ENCODE peak calls at places on chromosomes 11 and 22, in seven cellular contexts. K is left ventricle myocardium inferior, G is AG04450, B is stomach, X is right cardiac atrium, T is pancreas, Y is GM23248. E is an unnamed sample.

GRCh38 chr11:82675838-82676237 is 57.8 kb downstream of the FAM181B start:
- DNase-seq in K (no peak), G (no peak), B (no peak), X (no peak), T (no peak), Y (no peak), E (no peak)

GRCh38 chr22:25824828-25825474 is 83.0 kb downstream of the MYO18B start:
- DNase-seq in K (no peak), G (no peak), B (no peak), X (no peak), T (no peak), Y (no peak), E (no peak)

GRCh38 chr22:33062402-33062801 is 4.2 kb upstream of the SYN3 start:
- DNase-seq in K (no peak), G (no peak), B (no peak), X (no peak), T (no peak), Y (no peak), E (no peak)

GRCh38 chr11:75946531-75947530 is 131.8 kb downstream of the UVRAG start:
- DNase-seq in K (no peak), G (no peak), B (no peak), X (peak; percentile 47), T (no peak), Y (peak; percentile 9), E (peak; percentile 25)

GRCh38 chr11:6608726-6609501 is 3.1 kb downstream of the TAF10 start:
- DNase-seq in K (no peak), G (no peak), B (no peak), X (no peak), T (no peak), Y (no peak), E (no peak)

GRCh38 chr22:37419916-37420655 is 7.2 kb downstream of the ELFN2 start:
- DNase-seq in K (no peak), G (no peak), B (no peak), X (peak; percentile 52), T (no peak), Y (peak; percentile 41), E (no peak)

GRCh38 chr11:23359297-23359696 is 499.0 kb upstream of the CCDC179 start:
- DNase-seq in K (no peak), G (peak; percentile 88), B (no peak), X (no peak), T (peak; percentile 41), Y (peak; percentile 72), E (peak; percentile 93)

GRCh38 chr22:38782402-38783094 is 11.4 kb downstream of the DNAL4 start:
- DNase-seq in K (no peak), G (no peak), B (no peak), X (no peak), T (no peak), Y (peak; percentile 84), E (no peak)

GRCh38 chr22:44312766-44313165 is at the start of gene SHISAL1:
- DNase-seq in K (no peak), G (no peak), B (no peak), X (no peak), T (no peak), Y (peak; percentile 67), E (no peak)

GRCh38 chr22:44616882-44617655 is 84.9 kb upstream of the PRR5 start:
- DNase-seq in K (peak; percentile 36), G (no peak), B (no peak), X (peak; percentile 73), T (no peak), Y (peak; percentile 15), E (no peak)

GRCh38 chr11:133904818-133905515 is 51.8 kb downstream of the IGSF9B start:
- DNase-seq in K (no peak), G (no peak), B (no peak), X (no peak), T (no peak), Y (no peak), E (no peak)

GRCh38 chr11:61700221-61700620 is 20.0 kb downstream of the DAGLA start:
- DNase-seq in K (no peak), G (no peak), B (peak; percentile 83), X (peak; percentile 67), T (peak; percentile 80), Y (peak; percentile 77), E (peak; percentile 98)

GRCh38 chr11:58805065-58805464 is 39.4 kb downstream of the GLYATL2 start:
- DNase-seq in K (no peak), G (no peak), B (no peak), X (no peak), T (no peak), Y (peak; percentile 68), E (no peak)

GRCh38 chr11:11349870-11350325 is 3.2 kb downstream of the CSNK2A3 start:
- DNase-seq in K (no peak), G (peak; percentile 75), B (no peak), X (no peak), T (peak; percentile 3), Y (peak; percentile 63), E (peak; percentile 5)

DNA sequence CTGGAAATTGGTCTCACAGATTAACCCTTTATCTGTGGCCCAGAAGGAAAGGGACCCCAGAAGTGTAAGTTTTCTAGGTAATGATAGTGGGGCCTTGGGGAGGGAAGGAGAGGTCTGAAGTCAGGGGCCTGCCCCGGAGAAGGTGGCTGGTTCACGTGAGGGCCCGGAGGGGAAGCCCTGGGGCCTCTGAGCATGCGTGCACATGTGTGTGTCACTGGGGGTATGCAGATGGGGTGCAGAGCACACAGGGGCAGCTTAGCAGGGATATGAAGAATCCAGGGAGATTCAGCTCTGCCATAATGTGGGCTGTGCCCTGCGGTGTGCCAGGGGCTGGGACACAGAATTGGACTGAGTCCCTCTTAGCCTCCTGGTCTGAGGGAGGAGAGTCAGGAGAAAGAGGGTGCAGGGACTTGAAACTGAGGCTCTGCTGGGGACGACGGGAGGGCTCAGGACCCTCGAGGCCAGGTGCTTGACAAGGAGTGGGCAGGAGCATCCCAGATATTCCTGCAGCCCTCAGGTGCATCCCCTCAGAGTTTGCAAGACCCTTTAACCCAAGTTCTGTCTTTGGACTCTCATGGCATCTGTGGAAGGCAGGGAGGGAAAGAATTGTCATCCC is 15.5 kb downstream of the MYO7A start:
- DNase-seq in K (no peak), G (no peak), B (no peak), X (no peak), T (no peak), Y (no peak), E (no peak)
- H3K27me3 ChIP-seq in K (peaks cover 18% of the 10 kb centered on the region), G (peaks cover 27% of the 10 kb centered on the region), B (peaks cover 20% of the 10 kb centered on the region), X (no peaks in the 10 kb centered on the region), T (no peaks in the 10 kb centered on the region), Y (peaks cover 5% of the 10 kb centered on the region), E (no peaks in the 10 kb centered on the region)

DNA sequence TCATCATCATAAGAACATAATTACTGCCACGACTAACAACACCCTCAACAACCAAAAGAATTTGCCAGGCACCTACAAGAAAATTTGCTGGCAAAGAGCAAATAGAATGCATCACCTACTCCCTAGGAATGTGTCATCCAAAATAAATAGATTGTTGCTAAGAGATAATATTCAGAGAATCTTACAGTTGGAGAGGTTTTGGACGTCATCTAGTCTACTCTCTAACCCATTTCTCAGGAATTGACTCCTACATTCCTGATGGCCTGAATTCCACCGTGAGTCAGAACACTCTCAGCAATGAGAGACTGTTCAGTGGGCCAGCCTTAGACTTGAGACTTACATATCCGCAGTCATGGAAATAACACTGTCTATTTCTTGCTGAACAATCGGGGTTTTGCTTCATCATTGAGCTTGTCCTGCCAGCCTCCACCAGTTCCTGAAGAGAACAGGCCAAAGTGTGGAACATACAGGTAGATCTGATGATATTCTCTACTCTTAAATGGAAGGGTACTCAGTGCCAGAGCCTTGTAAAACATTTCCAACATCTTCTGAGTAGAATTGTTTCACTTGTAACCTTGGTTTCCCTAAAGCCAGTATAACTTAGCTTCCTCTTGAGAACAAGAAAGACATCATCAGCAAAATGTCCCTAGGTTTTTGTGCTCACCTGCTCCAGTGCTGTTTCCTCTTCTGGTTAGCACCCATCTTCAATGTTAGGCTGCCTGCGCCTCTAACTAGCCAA is 8.3 kb downstream of the KIRREL3 start:
- DNase-seq in K (no peak), G (peak; percentile 90), B (no peak), X (no peak), T (no peak), Y (peak; percentile 99), E (no peak)
- H3K27me3 ChIP-seq in K (peaks cover 98% of the 10 kb centered on the region), G (no peaks in the 10 kb centered on the region), B (peaks cover 51% of the 10 kb centered on the region), X (no peaks in the 10 kb centered on the region), T (no peaks in the 10 kb centered on the region), Y (no peaks in the 10 kb centered on the region), E (no peaks in the 10 kb centered on the region)

GRCh38 chr11:69702769-69703510 is 882 bp downstream of the FGF19 start:
- DNase-seq in K (no peak), G (no peak), B (no peak), X (no peak), T (no peak), Y (no peak), E (no peak)

GRCh38 chr11:69703711-69704507 is at the start of gene FGF19:
- DNase-seq in K (no peak), G (no peak), B (no peak), X (no peak), T (no peak), Y (peak; percentile 28), E (no peak)

GRCh38 chr11:69705901-69706787 is 2.3 kb upstream of the FGF19 start:
- DNase-seq in K (no peak), G (no peak), B (no peak), X (no peak), T (no peak), Y (no peak), E (peak; percentile 49)

GRCh38 chr11:69705246-69705856 is 1.5 kb upstream of the FGF19 start:
- DNase-seq in K (no peak), G (no peak), B (no peak), X (no peak), T (no peak), Y (no peak), E (no peak)

GRCh38 chr11:69704508-69705245 is 855 bp upstream of the FGF19 start:
- DNase-seq in K (no peak), G (no peak), B (no peak), X (no peak), T (no peak), Y (peak; percentile 51), E (no peak)
- H3K27me3 ChIP-seq in K (peaks cover 98% of the 10 kb centered on the region), G (peaks cover 66% of the 10 kb centered on the region), B (peaks cover 92% of the 10 kb centered on the region), X (no peaks in the 10 kb centered on the region), T (no peaks in the 10 kb centered on the region), Y (peaks cover 88% of the 10 kb centered on the region), E (peaks cover 34% of the 10 kb centered on the region)

GRCh38 chr22:30307026-30307574 is 17.8 kb upstream of the CASTOR1 start:
- DNase-seq in K (no peak), G (no peak), B (no peak), X (no peak), T (no peak), Y (no peak), E (no peak)
- H3K27me3 ChIP-seq in K (no peaks in the 10 kb centered on the region), G (no peaks in the 10 kb centered on the region), B (no peaks in the 10 kb centered on the region), X (no peaks in the 10 kb centered on the region), T (no peaks in the 10 kb centered on the region), Y (no peaks in the 10 kb centered on the region), E (no peaks in the 10 kb centered on the region)

GRCh38 chr11:65578667-65579066 is 2.8 kb downstream of the EHBP1L1 start:
- DNase-seq in K (no peak), G (no peak), B (no peak), X (no peak), T (no peak), Y (no peak), E (peak; percentile 70)

GRCh38 chr11:65580031-65580692 is 4.3 kb downstream of the EHBP1L1 start:
- DNase-seq in K (no peak), G (no peak), B (no peak), X (no peak), T (no peak), Y (no peak), E (no peak)

GRCh38 chr11:65580756-65581155 is 4.9 kb downstream of the EHBP1L1 start:
- DNase-seq in K (no peak), G (no peak), B (no peak), X (no peak), T (no peak), Y (no peak), E (no peak)

GRCh38 chr11:65578134-65578533 is 2.3 kb downstream of the EHBP1L1 start:
- DNase-seq in K (no peak), G (no peak), B (no peak), X (no peak), T (no peak), Y (no peak), E (no peak)

GRCh38 chr11:65579291-65579690 is 3.4 kb downstream of the EHBP1L1 start:
- DNase-seq in K (no peak), G (no peak), B (no peak), X (no peak), T (no peak), Y (no peak), E (no peak)
- H3K27me3 ChIP-seq in K (peaks cover 3% of the 10 kb centered on the region), G (no peaks in the 10 kb centered on the region), B (no peaks in the 10 kb centered on the region), X (no peaks in the 10 kb centered on the region), T (no peaks in the 10 kb centered on the region), Y (no peaks in the 10 kb centered on the region), E (no peaks in the 10 kb centered on the region)

E was measured in small intestine.